ENCODE peak calls at places on chromosomes 4 and X, in five cellular contexts. A is IMR-90, B is pancreas, O is keratinocyte, K is uterus. H is an unnamed sample. For H3K36me3, the result is how much of the 10 kb centered on the place peaks cover.

GRCh38 chr4:37540486-37540885 is 145.7 kb downstream of the RELL1 start:
- DNase-seq in A (no peak), B (no peak), O (no peak), K (no peak), H (no peak)

GRCh38 chr4:88659061-88659889 is 38.4 kb downstream of the NAP1L5 start:
- DNase-seq in A (peak), B (peak), O (peak), K (peak), H (no peak)

GRCh38 chrX:13985697-13986435 is 43.8 kb downstream of the GEMIN8 start:
- DNase-seq in A (no peak), B (no peak), O (no peak), K (no peak), H (peak)

GRCh38 chr4:6953751-6954380 is 44.2 kb downstream of the TBC1D14 start:
- DNase-seq in A (peak), B (peak), O (peak), K (peak), H (no peak)

GRCh38 chr4:80713409-80713808 is 317.1 kb upstream of the BMP3 start:
- DNase-seq in A (no peak), B (no peak), O (no peak), K (no peak), H (no peak)

GRCh38 chrX:53563324-53563723 is 123.2 kb downstream of the HUWE1 start:
- DNase-seq in A (no peak), B (no peak), O (no peak), K (no peak), H (no peak)

GRCh38 chrX:97897998-97898397 is 1014.3 kb downstream of the RPA4 start:
- DNase-seq in A (no peak), B (no peak), O (no peak), K (no peak), H (no peak)

GRCh38 chrX:140034916-140035315 is 69.6 kb upstream of the CXorf66 start:
- DNase-seq in A (no peak), B (no peak), O (no peak), K (no peak), H (no peak)

GRCh38 chrX:23656684-23657083 is 10.6 kb upstream of the PRDX4 start:
- DNase-seq in A (peak), B (no peak), O (no peak), K (no peak), H (no peak)

GRCh38 chrX:154312116-154312515 is 16.5 kb downstream of the TKTL1 start:
- DNase-seq in A (no peak), B (no peak), O (no peak), K (no peak), H (no peak)

GRCh38 chr4:117324851-117325491 is 239.6 kb upstream of the TRAM1L1 start:
- DNase-seq in A (peak), B (no peak), O (peak), K (no peak), H (no peak)
- H3K4me3 ChIP-seq in A (no peak), B (no peak), O (no peak), K (no peak), H (no peak)

DNA sequence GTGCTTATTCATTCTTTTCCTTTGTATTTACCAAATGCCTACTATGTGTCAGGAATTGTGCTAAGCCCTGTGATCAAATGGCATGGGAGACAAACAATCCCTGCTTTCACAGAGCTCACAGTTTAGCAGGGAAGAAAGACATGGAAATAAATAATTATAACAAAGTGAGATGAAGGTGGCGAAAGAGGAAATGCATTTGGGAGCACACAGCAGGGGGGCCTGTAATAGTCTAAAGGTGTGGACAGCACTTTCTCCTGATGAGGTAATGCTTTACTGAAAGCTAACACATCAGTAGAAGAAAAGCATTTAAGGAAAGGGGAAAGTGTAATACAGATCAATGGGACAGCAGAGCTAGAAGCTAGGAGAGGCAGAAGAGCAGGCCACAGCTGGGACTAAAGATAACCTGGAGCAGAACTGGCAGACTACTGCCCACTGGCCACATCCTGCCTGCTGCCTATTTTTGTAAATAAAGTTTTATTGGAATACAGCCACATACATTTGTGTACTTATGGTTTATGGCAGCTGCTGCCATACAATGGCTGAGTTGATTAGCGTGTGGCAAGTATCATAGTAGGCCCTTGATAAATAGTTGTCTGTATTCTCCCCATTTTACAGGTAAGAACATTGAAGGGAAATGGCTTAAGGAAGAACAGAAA is 67.1 kb upstream of the TAPT1 start:
- DNase-seq in A (no peak), B (no peak), O (no peak), K (no peak), H (no peak)
- H3K36me3 ChIP-seq in A (under half), B (under half), O (under half), K (under half), H (under half)

DNA sequence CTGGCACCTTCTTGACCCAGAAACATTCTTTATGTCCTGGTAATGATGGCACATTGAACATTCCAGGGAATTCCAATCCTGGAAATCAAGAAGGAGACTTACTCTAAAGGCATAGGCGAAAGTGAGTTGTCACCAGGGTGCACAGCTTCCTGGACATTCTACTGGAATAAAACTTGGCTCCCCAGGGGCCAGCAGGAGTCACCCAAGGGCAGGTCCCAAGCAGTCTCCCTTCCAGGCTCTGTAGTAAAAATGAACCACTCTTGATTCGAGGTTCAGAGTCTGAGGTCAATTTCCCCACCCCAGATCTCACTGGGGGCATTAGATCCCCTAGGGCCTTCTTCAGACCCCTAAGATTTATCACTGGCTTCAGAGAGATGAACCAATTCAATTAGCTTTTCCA is 338.7 kb upstream of the GATB start:
- DNase-seq in A (no peak), B (no peak), O (no peak), K (no peak), H (no peak)
- H3K4me3 ChIP-seq in A (no peak), B (no peak), O (no peak), K (no peak), H (no peak)

GRCh38 chr4:185311113-185311888 is 84.4 kb downstream of the LRP2BP start:
- DNase-seq in A (no peak), B (no peak), O (no peak), K (no peak), H (peak)

GRCh38 chr4:185317880-185318279 is 77.8 kb downstream of the LRP2BP start:
- DNase-seq in A (no peak), B (no peak), O (no peak), K (no peak), H (no peak)

GRCh38 chr4:185307136-185307950 is 88.4 kb downstream of the LRP2BP start:
- DNase-seq in A (peak), B (no peak), O (peak), K (no peak), H (peak)

GRCh38 chr4:185309770-185310169 is 86.0 kb downstream of the LRP2BP start:
- DNase-seq in A (no peak), B (no peak), O (no peak), K (no peak), H (peak)

GRCh38 chr4:185312699-185313098 is 83.0 kb downstream of the LRP2BP start:
- DNase-seq in A (peak), B (no peak), O (no peak), K (no peak), H (no peak)
- H3K36me3 ChIP-seq in A (under half), B (under half), O (under half), K (under half), H (under half)

H was measured in GM06990.